ENCODE peak calls at places on chromosome 11, in five cellular contexts. Q is left cardiac atrium, D is NT2/D1, P is ELR, F is NCI-H510A. M is an unnamed sample.
A peak's percentile ranks its signal among the peaks of the same experiment; 100 is the strongest.

GRCh38 chr11:114251797-114252327 is 44.3 kb upstream of the NNMT start:
- DNase-seq in Q (no peak), D (no peak), P (no peak), F (no peak), M (no peak)

GRCh38 chr11:9760180-9760550 is 96.3 kb downstream of the SWAP70 start:
- DNase-seq in Q (peak; percentile 93), D (no peak), P (peak; percentile 67), F (no peak), M (no peak)

GRCh38 chr11:35488117-35488516 is 37.3 kb downstream of the PAMR1 start:
- DNase-seq in Q (no peak), D (no peak), P (no peak), F (no peak), M (no peak)

GRCh38 chr11:67483901-67484665 is 1.3 kb downstream of the AIP start:
- DNase-seq in Q (no peak), D (no peak), P (no peak), F (no peak), M (no peak)

GRCh38 chr11:2932850-2933251 is 3.6 kb upstream of the PHLDA2 start:
- DNase-seq in Q (no peak), D (no peak), P (peak; percentile 80), F (no peak), M (no peak)

GRCh38 chr11:115298613-115299012 is 205.6 kb downstream of the CADM1 start:
- DNase-seq in Q (no peak), D (no peak), P (no peak), F (no peak), M (no peak)

GRCh38 chr11:34052036-34052607 is 591 bp downstream of the CAPRIN1 start:
- DNase-seq in Q (peak; percentile 95), D (peak; percentile 56), P (peak; percentile 90), F (peak; percentile 81), M (peak; percentile 88)

GRCh38 chr11:59654893-59655292 is 13.9 kb downstream of the PATL1 start:
- DNase-seq in Q (no peak), D (no peak), P (no peak), F (no peak), M (no peak)

GRCh38 chr11:11916981-11917399 is 75.2 kb downstream of the USP47 start:
- DNase-seq in Q (no peak), D (no peak), P (peak; percentile 78), F (no peak), M (no peak)

GRCh38 chr11:34651551-34651950 is 30.7 kb downstream of the EHF start:
- DNase-seq in Q (no peak), D (peak; percentile 44), P (peak; percentile 35), F (no peak), M (no peak)

GRCh38 chr11:68828155-68828931 is 13.4 kb downstream of the CPT1A start:
- DNase-seq in Q (no peak), D (no peak), P (no peak), F (no peak), M (no peak)

GRCh38 chr11:7019500-7020182 is 505 bp downstream of the ZNF214 start:
- DNase-seq in Q (peak; percentile 33), D (peak; percentile 1), P (peak; percentile 55), F (peak; percentile 6), M (no peak)

GRCh38 chr11:66337103-66337899 is 1.1 kb upstream of the RIN1 start:
- DNase-seq in Q (no peak), D (no peak), P (peak; percentile 71), F (no peak), M (no peak)

GRCh38 chr11:106482920-106483761 is 405.7 kb downstream of the AASDHPPT start:
- DNase-seq in Q (no peak), D (no peak), P (peak; percentile 70), F (no peak), M (no peak)

GRCh38 chr11:46336781-46337180 is 10.5 kb upstream of the DGKZ start:
- DNase-seq in Q (no peak), D (no peak), P (no peak), F (no peak), M (no peak)

M was measured in neuronal stem cell.